ENCODE peak calls at places on chromosomes 2 and 18, in four cellular contexts. N is astrocyte of the spinal cord, S is substantia nigra, Z is NCI-H1092. F is an unnamed sample.

GRCh38 chr18:22489694-22490093 is 72.0 kb upstream of the CTAGE1 start:
- DNase-seq in N (no peak), S (no peak), Z (no peak), F (no peak)

GRCh38 chr2:113203217-113203530 is 29.4 kb downstream of the PSD4 start:
- DNase-seq in Z (no peak), S (no peak), N (no peak), F (no peak)

GRCh38 chr2:48677450-48677849 is 59.8 kb downstream of the GTF2A1L start:
- DNase-seq in S (no peak), N (no peak), Z (no peak), F (no peak)

GRCh38 chr18:27787543-27787942 is 389.4 kb downstream of the CDH2 start:
- DNase-seq in S (no peak), Z (no peak), N (no peak), F (no peak)

GRCh38 chr2:233479616-233480489 is 86.7 kb downstream of the USP40 start:
- DNase-seq in N (no peak), S (no peak), Z (no peak), F (no peak)

GRCh38 chr18:36298113-36298701 is 694 bp downstream of the FHOD3 start:
- DNase-seq in Z (no peak), N (no peak), S (no peak), F (peak; percentile 39)

GRCh38 chr2:187982668-187983067 is 309.0 kb upstream of the GULP1 start:
- DNase-seq in S (no peak), N (peak; percentile 92), Z (no peak), F (no peak)

GRCh38 chr2:12284037-12284436 is 432.7 kb upstream of the TRIB2 start:
- DNase-seq in N (no peak), Z (no peak), S (no peak), F (no peak)

GRCh38 chr2:60998628-60999545 is 18.6 kb upstream of the PEX13 start:
- DNase-seq in S (no peak), Z (peak; percentile 12), N (peak; percentile 67), F (no peak)

GRCh38 chr2:39407516-39408296 is 29.4 kb downstream of the MAP4K3 start:
- DNase-seq in Z (no peak), N (no peak), S (no peak), F (no peak)

GRCh38 chr2:197499594-197500502 is at the start of the genes HSPD1 and HSPE1:
- DNase-seq in N (peak; percentile 100), S (peak; percentile 98), Z (peak; percentile 97), F (peak; percentile 92)

GRCh38 chr18:46337206-46337710 is 233.1 kb downstream of the HAUS1 start:
- DNase-seq in Z (peak; percentile 35), N (no peak), S (no peak), F (no peak)

GRCh38 chr2:142642654-142643053 is 234.8 kb upstream of the KYNU start:
- DNase-seq in Z (no peak), N (no peak), S (no peak), F (no peak)

GRCh38 chr2:70994055-70994444 is 623 bp downstream of the TEX261 start:
- DNase-seq in S (no peak), Z (no peak), N (peak; percentile 6), F (no peak)

GRCh38 chr2:117957616-117958015 is 56.3 kb downstream of the CCDC93 start:
- DNase-seq in S (no peak), Z (no peak), N (no peak), F (no peak)